ENCODE peak calls at places on chromosomes 1 and 21, in four cellular contexts. E, H, U and N are unnamed samples.

GRCh38 chr1:209190591-209191241 is 392.8 kb upstream of the CAMK1G start:
- DNase-seq in E (peak), H (no peak), U (peak), N (no peak)

GRCh38 chr1:165527251-165527650 is 16.5 kb upstream of the LRRC52 start:
- DNase-seq in E (no peak), H (no peak), U (no peak), N (no peak)

GRCh38 chr1:53685272-53686051 is 53.5 kb downstream of the GLIS1 start:
- DNase-seq in E (no peak), H (no peak), U (peak), N (no peak)

GRCh38 chr1:62712625-62713243 is 24.5 kb upstream of the DOCK7 start:
- DNase-seq in E (no peak), H (no peak), U (no peak), N (no peak)

GRCh38 chr1:45953934-45954333 is 150.5 kb downstream of the MAST2 start:
- DNase-seq in E (no peak), H (no peak), U (no peak), N (no peak)

GRCh38 chr1:21622466-21623315 is 46.5 kb downstream of the RAP1GAP start:
- DNase-seq in E (peak), H (no peak), U (peak), N (peak)

GRCh38 chr1:111290640-111291039 is at the start of gene CHIA:
- DNase-seq in E (no peak), H (no peak), U (no peak), N (no peak)

GRCh38 chr1:234987415-234988159 is 141.1 kb downstream of the TOMM20 start:
- DNase-seq in E (no peak), H (peak), U (no peak), N (no peak)

GRCh38 chr1:19644761-19645543 is 841 bp downstream of the NBL1 start:
- DNase-seq in E (peak), H (no peak), U (peak), N (peak)
- TF ChIP-seq CTCF in E (no peak), H (no peak), U (no peak), N (no peak)

GRCh38 chr1:14969006-14969405 is 184.5 kb upstream of the TMEM51 start:
- DNase-seq in E (no peak), H (no peak), U (no peak), N (peak)
- TF ChIP-seq CTCF in E (no peak), H (no peak), U (no peak), N (no peak)

GRCh38 chr21:31874817-31875216 is 2.0 kb downstream of the HUNK start:
- DNase-seq in E (no peak), H (no peak), U (peak), N (no peak)

GRCh38 chr21:31873275-31873695 is 465 bp downstream of the HUNK start:
- DNase-seq in E (peak), H (no peak), U (peak), N (peak)

GRCh38 chr21:31872072-31872451 is 758 bp upstream of the HUNK start:
- DNase-seq in E (no peak), H (no peak), U (no peak), N (no peak)

GRCh38 chr21:31873696-31874599 is 1.1 kb downstream of the HUNK start:
- DNase-seq in E (peak), H (no peak), U (peak), N (no peak)

GRCh38 chr21:31872452-31873274 is at the start of gene HUNK:
- DNase-seq in E (peak), H (no peak), U (peak), N (no peak)
- TF ChIP-seq CTCF in E (no peak), H (no peak), U (no peak), N (peak)

DNA sequence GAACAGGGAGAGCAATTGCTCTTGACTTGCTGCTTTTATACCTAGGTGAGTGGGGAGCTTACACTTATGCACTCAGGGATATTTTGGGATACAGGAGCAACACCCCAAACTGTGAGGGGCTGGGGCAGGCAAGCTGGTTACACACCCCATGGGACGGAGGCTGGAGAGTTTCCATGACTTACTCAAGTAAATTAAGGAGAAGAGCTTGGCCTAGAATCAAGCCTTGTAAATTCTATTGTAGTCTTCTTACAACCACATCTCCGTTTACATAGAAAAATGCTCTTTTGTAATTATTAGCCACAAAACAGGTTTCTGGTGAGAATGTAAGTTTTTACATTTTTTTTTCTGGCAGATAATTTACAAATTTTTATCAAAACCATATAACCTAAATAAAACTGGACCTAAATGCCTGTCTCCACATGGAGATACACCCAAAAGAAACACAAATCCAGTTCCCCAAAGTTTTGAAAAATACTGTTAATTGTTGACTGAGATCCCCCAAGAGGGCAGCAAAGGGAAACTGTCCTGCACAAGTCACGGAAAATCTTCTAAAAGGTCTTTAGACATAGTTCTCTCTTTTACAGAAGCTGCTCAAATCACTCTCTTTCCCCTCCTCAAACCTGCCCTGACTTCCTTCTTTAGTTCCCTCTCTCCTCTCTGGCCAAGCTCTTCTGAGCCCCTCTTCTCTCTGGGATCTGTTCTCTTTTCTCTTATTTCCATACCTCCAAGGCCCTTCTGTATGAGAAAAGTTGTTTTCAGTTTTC is 134.0 kb downstream of the HIVEP3 start:
- DNase-seq in E (no peak), H (no peak), U (no peak), N (no peak)
- TF ChIP-seq CTCF in E (no peak), H (no peak), U (no peak), N (no peak)

GRCh38 chr21:39175154-39175553 is 8.1 kb downstream of the PSMG1 start:
- DNase-seq in E (no peak), H (no peak), U (no peak), N (no peak)
- TF ChIP-seq CTCF in E (peak), H (peak), U (no peak), N (no peak)

GRCh38 chr1:32286763-32287162 is 5.1 kb upstream of the HDAC1 start:
- DNase-seq in E (no peak), H (no peak), U (no peak), N (no peak)
- TF ChIP-seq CTCF in E (no peak), H (no peak), U (no peak), N (no peak)

DNA sequence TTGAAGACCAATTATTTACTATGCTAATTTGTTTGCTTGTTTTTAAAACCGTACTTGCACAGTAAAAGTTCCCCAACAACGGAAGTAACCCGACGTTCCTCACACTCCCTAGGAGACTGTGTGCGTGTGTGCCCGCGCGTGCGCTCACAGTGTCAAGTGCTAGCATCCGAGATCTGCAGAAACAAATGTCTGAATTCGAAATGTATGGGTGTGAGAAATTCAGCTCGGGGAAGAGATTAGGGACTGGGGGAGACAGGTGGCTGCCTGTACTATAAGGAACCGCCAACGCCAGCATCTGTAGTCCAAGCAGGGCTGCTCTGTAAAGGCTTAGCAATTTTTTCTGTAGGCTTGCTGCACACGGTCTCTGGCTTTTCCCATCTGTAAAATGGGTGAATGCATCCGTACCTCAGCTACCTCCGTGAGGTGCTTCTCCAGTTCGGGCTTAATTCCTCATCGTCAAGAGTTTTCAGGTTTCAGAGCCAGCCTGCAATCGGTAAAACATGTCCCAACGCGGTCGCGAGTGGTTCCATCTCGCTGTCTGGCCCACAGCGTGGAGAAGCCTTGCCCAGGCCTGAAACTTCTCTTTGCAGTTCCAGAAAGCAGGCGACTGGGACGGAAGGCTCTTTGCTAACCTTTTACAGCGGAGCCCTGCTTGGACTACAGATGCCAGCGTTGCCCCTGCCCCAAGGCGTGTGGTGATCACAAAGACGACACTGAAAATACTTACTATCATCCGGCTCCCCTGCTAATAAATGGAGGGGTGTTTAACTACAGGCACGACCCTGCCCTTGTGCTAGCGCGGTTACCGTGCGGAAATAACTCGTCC is 1.2 kb upstream of the OLIG2 start:
- DNase-seq in E (no peak), H (no peak), U (no peak), N (no peak)
- TF ChIP-seq CTCF in E (no peak), H (no peak), U (no peak), N (no peak)